ENCODE peak calls at places on chromosomes 3 and 15, in five cellular contexts. T, E, O, I and U are unnamed samples. For H3K36me3 and H3K4me1, the result is how much of the 10 kb centered on the place peaks cover.

GRCh38 chr15:55856506-55856905 is 113.6 kb upstream of the PRTG start:
- DNase-seq in T (no peak), E (no peak), I (no peak), O (no peak), U (no peak)

GRCh38 chr15:29860872-29861271 is 38.6 kb upstream of the TJP1 start:
- DNase-seq in I (no peak), E (no peak), O (no peak), T (no peak), U (no peak)

GRCh38 chr3:73140772-73141434 is 79.4 kb downstream of the EBLN2 start:
- DNase-seq in I (no peak), O (no peak), T (peak), E (no peak), U (no peak)

GRCh38 chr3:39707314-39707909 is 102.0 kb upstream of the MYRIP start:
- DNase-seq in I (no peak), E (peak), T (no peak), O (no peak), U (peak)

GRCh38 chr3:128585189-128585588 is 65.4 kb downstream of the RPN1 start:
- DNase-seq in O (no peak), T (no peak), E (no peak), I (no peak), U (no peak)

GRCh38 chr3:13513913-13514517 is 33.9 kb downstream of the HDAC11 start:
- DNase-seq in E (no peak), I (no peak), O (no peak), T (no peak), U (no peak)

GRCh38 chr15:100783760-100784492 is 95.7 kb upstream of the ALDH1A3 start:
- DNase-seq in O (no peak), E (no peak), T (peak), I (no peak), U (no peak)

GRCh38 chr3:193400304-193400703 is 21.8 kb upstream of the ATP13A5 start:
- DNase-seq in T (no peak), I (no peak), E (no peak), O (no peak), U (no peak)

GRCh38 chr15:59224474-59224873 is 17.8 kb downstream of the LDHAL6B start:
- DNase-seq in E (no peak), T (no peak), I (peak), O (no peak), U (no peak)

GRCh38 chr15:29089731-29090616 is 179.6 kb downstream of the NSMCE3 start:
- DNase-seq in I (no peak), E (no peak), O (no peak), T (no peak), U (no peak)

GRCh38 chr3:186105543-186105942 is 3.3 kb downstream of the ETV5 start:
- DNase-seq in I (no peak), O (no peak), E (no peak), T (no peak), U (no peak)

GRCh38 chr3:172659246-172660002 is 51.4 kb downstream of the NCEH1 start:
- DNase-seq in I (no peak), E (no peak), O (no peak), T (no peak), U (no peak)

GRCh38 chr15:38555686-38556334 is 8.8 kb downstream of the RASGRP1 start:
- DNase-seq in E (no peak), O (peak), I (no peak), T (no peak), U (no peak)

GRCh38 chr3:165549037-165549436 is 288.2 kb downstream of the BCHE start:
- DNase-seq in O (no peak), E (no peak), I (no peak), T (no peak), U (no peak)

GRCh38 chr15:77543159-77543882 is 89.4 kb downstream of the LINGO1 start:
- DNase-seq in E (peak), T (peak), I (peak), O (peak), U (peak)

GRCh38 chr15:72782993-72783562 is 480 bp downstream of the ADPGK start:
- DNase-seq in E (no peak), O (peak), I (peak), T (no peak), U (peak)

GRCh38 chr3:129481783-129482332 is 41.8 kb downstream of the IFT122 start:
- DNase-seq in O (peak), T (peak), E (no peak), I (no peak), U (no peak)

GRCh38 chr3:182947892-182948291 is 32.4 kb downstream of the DCUN1D1 start:
- DNase-seq in O (no peak), T (no peak), E (peak), I (no peak), U (no peak)

GRCh38 chr3:178778579-178778978 is 242.3 kb downstream of the KCNMB2 start:
- DNase-seq in T (no peak), I (no peak), E (no peak), O (no peak), U (no peak)

GRCh38 chr3:114231616-114232015 is 5.8 kb downstream of the ZNF80 start:
- DNase-seq in E (no peak), O (peak), T (no peak), I (no peak), U (no peak)

GRCh38 chr15:41790756-41791546 is 16.7 kb downstream of the MAPKBP1 start:
- DNase-seq in O (no peak), E (peak), T (no peak), I (no peak), U (no peak)

GRCh38 chr3:42012935-42013651 is 51.2 kb upstream of the ULK4 start:
- DNase-seq in O (peak), E (peak), I (peak), T (peak), U (peak)

GRCh38 chr3:155676252-155676981 is 68.5 kb downstream of the PLCH1 start:
- DNase-seq in E (no peak), T (peak), O (no peak), I (peak), U (peak)

GRCh38 chr3:52537726-52538421 is 1.5 kb downstream of the UQCC5 start:
- DNase-seq in T (no peak), E (no peak), O (no peak), I (no peak), U (no peak)

GRCh38 chr3:123602325-123602724 is 17.5 kb upstream of the HACD2 start:
- DNase-seq in T (no peak), O (no peak), I (no peak), E (peak), U (no peak)

GRCh38 chr15:41734079-41734478 is 40.2 kb upstream of the MAPKBP1 start:
- DNase-seq in E (no peak), O (no peak), I (no peak), T (no peak), U (no peak)

GRCh38 chr3:49747792-49748480 is 24.2 kb upstream of the GMPPB start:
- DNase-seq in E (peak), I (no peak), O (no peak), T (no peak), U (no peak)

GRCh38 chr3:61172684-61173083 is 78.6 kb downstream of the FHIT start:
- DNase-seq in E (peak), O (no peak), T (no peak), I (no peak), U (peak)

GRCh38 chr3:165491487-165491886 is 295.3 kb upstream of the SLITRK3 start:
- DNase-seq in T (peak), E (no peak), O (no peak), I (no peak), U (no peak)

GRCh38 chr3:165159760-165160421 is 36.3 kb downstream of the SLITRK3 start:
- DNase-seq in T (no peak), O (no peak), I (peak), E (no peak), U (no peak)

GRCh38 chr3:191235331-191236314 is 36.6 kb downstream of the OSTN start:
- DNase-seq in E (no peak), O (no peak), I (no peak), T (no peak), U (no peak)

GRCh38 chr3:125556314-125556713 is 36.3 kb upstream of the SNX4 start:
- DNase-seq in O (no peak), E (no peak), I (no peak), T (no peak), U (no peak)

GRCh38 chr15:90986790-90987507 is 7.4 kb downstream of the PRC1 start:
- DNase-seq in I (peak), E (no peak), O (no peak), T (no peak), U (no peak)
- H3K4me3 ChIP-seq in I (no peak), E (no peak), O (no peak), T (no peak), U (no peak)

GRCh38 chr3:76940181-76940770 is 99.6 kb upstream of the ROBO2 start:
- DNase-seq in T (no peak), O (no peak), I (no peak), E (peak), U (peak)

GRCh38 chr3:76941376-76941775 is 98.5 kb upstream of the ROBO2 start:
- DNase-seq in E (no peak), I (no peak), T (no peak), O (no peak), U (no peak)

GRCh38 chr3:76942096-76942495 is 97.8 kb upstream of the ROBO2 start:
- DNase-seq in I (no peak), O (no peak), E (no peak), T (no peak), U (peak)

GRCh38 chr3:76943058-76943457 is 96.8 kb upstream of the ROBO2 start:
- DNase-seq in I (no peak), O (no peak), E (peak), T (no peak), U (no peak)

DNA sequence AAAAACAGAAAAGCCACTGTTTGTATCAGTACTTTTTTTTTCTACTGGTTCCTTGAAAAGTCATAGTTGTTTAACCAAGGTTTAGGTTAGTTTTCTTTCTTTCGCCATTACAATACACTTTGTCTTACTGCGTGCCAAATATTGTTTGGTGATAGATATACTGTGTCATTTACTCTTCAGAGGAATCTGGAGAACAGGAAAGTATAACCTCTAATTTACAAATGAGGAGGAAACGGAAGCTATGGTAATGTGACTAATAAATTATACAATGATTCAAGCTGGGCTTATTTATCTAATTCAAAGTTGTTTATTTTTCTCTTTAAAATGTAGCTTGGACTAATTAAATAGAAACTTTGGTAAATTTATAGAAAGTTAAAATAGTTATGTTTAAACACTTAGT is 96.2 kb upstream of the ROBO2 start:
- DNase-seq in E (no peak), I (no peak), O (no peak), T (no peak), U (no peak)
- H3K36me3 ChIP-seq in E (under half), I (under half), O (under half), T (under half), U (under half)

DNA sequence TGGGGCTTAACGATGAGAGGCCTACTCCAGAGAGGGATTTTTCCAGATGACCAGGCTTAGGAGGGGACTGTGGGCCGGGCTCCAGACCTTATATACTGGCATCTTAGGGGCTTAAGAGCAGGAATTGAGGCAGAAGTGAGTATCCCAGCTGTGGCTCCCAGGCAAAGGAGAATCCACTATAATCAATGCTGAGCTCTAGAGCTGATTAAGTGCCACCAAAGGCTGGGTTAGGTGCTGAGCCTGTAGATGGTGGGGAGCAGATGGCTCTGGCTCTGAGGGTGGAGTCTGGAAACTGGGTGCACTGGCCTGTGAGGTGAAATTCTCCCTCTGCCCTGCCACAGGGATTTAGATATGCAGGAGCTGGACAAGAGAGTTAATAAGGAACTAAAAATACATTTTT is 23.2 kb downstream of the IRAK2 start:
- DNase-seq in I (no peak), O (no peak), T (no peak), E (no peak), U (no peak)
- H3K4me1 ChIP-seq in I (under half), O (half or more), T (under half), E (under half), U (under half)

GRCh38 chr3:189460511-189460910 is 170.7 kb upstream of the TP63 start:
- DNase-seq in O (no peak), E (no peak), T (no peak), I (no peak), U (no peak)

GRCh38 chr3:189464800-189465199 is 166.4 kb upstream of the TP63 start:
- DNase-seq in I (no peak), O (no peak), E (no peak), T (no peak), U (no peak)

DNA sequence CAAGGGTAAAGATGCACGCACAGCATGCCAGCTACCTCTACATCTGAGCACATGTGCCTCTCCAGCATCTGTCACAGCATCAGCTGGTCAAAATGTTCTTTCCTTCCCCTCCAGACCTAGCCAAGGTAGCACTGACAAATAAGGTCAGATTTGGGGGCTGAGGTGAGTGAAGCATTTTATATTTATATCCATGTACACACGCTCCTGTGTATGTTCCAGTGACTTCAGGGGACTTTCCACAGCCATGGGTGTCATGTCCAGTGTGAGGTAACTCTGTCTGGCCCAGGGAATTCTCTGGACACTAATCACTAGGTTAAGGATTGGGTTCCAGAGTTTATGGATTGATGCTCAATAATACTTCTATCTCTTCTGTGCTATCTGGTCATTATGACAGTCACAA is 165.2 kb upstream of the TP63 start:
- DNase-seq in I (no peak), O (no peak), E (no peak), T (no peak), U (no peak)
- H3K4me3 ChIP-seq in I (no peak), O (no peak), E (no peak), T (no peak), U (no peak)

GRCh38 chr15:93048759-93049161 is 40.3 kb downstream of the RGMA start:
- DNase-seq in I (peak), O (no peak), E (no peak), T (no peak), U (no peak)

GRCh38 chr15:93049233-93049632 is 39.8 kb downstream of the RGMA start:
- DNase-seq in O (no peak), E (no peak), T (no peak), I (no peak), U (no peak)

GRCh38 chr15:93048426-93048721 is 40.6 kb downstream of the RGMA start:
- DNase-seq in I (no peak), T (no peak), O (no peak), E (no peak), U (no peak)

GRCh38 chr15:93046721-93047120 is 42.3 kb downstream of the RGMA start:
- DNase-seq in E (no peak), O (no peak), T (no peak), I (no peak), U (no peak)

DNA sequence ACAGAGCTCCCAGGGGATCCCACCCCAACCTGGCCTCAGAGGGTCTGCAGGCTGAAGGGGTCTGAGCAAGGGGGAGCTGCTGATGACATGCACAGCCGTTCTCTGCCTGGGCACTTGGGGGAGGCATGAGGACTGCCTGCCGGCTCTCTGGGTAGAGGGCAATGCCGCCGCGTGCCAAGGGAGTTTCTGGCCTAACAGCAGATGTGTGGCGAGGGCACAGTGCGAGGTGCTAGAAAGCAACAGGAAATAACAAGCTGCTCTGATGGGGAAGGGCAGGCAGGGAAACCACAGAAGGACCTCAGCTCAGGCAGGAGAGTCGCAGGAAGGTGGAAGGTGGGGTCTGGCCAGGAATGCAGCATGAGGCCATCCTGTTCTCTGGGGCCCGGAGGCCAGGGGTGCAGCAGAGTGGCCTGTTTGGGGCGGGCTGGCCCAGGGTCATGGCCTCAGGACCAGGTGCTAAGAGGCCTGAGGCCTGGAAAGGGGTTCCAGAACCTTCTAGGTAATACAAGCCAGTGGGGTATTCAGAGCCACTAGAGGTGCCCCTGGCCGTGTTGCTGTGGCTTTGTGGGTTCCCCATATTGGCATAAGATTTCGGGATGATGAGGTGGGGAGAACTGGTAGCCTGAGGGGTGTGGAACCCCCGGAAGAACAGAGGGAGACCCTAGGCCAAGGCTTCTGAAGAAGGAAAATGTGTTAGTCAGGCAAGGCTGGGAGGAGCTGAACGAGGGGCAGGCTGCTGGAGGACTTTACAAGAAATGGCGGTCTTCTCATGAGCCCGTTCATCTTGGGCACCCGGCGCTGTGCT is 41.2 kb downstream of the RGMA start:
- DNase-seq in T (no peak), E (no peak), O (peak), I (no peak), U (no peak)
- H3K36me3 ChIP-seq in T (under half), E (under half), O (under half), I (under half), U (under half)

GRCh38 chr3:30682434-30683155 is 76.2 kb downstream of the TGFBR2 start:
- DNase-seq in E (no peak), T (no peak), I (no peak), O (no peak), U (no peak)
- H3K4me1 ChIP-seq in E (under half), T (under half), I (under half), O (half or more), U (under half)

GRCh38 chr15:66404532-66404931 is 17.8 kb downstream of the MAP2K1 start:
- DNase-seq in O (no peak), I (no peak), E (no peak), T (no peak), U (no peak)
- H3K4me3 ChIP-seq in O (no peak), I (no peak), E (no peak), T (no peak), U (no peak)

DNA sequence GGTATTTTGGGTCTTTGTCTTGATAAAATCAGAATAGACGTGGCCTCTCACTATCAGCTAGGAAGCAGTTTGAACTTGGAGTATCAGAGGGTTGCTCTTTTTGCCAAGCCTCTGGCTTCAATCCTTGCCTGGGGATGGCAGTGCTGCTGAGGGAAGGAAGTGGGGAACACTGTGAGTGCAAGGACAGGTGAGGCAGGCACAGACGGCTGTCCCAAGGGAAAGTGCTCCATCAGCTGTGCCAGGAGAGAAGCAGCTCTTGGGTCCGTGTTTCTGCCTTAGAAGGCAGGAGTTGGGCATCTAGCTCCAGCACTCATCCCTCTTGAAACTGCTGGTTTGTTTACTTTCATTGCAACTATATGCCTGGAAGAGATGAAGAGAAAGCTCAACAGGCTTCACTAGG is 33.2 kb downstream of the PML start:
- DNase-seq in E (no peak), I (no peak), O (no peak), T (no peak), U (no peak)
- H3K36me3 ChIP-seq in E (under half), I (under half), O (half or more), T (under half), U (under half)